ENCODE peak calls at places on chromosomes 12 and 14, in eight cellular contexts. One of them, this sample, is unnamed.

GRCh38 chr12:51874486-51874885 is 13.4 kb upstream of the ANKRD33 start:
- DNase-seq in GM04503: no peak
- DNase-seq in naive thymus-derived CD4-positive, alpha-beta T cell: no peak
- DNase-seq in activated T-cell treated with anti-CD3 and anti-CD28 coated beads, Interleukin-2, amount 50 U/mL, for 72 hours: no peak
- DNase-seq in transverse colon: no peak
- DNase-seq in amniotic stem cell: no peak
- DNase-seq in ACHN: no peak
- DNase-seq in neural crest cell: no peak
- DNase-seq in this sample: no peak

GRCh38 chr14:34997762-34998161 is 15.0 kb downstream of the SRP54 start:
- DNase-seq in GM04503: no peak
- DNase-seq in naive thymus-derived CD4-positive, alpha-beta T cell: no peak
- DNase-seq in neural crest cell: no peak
- DNase-seq in amniotic stem cell: no peak
- DNase-seq in activated T-cell treated with anti-CD3 and anti-CD28 coated beads, Interleukin-2, amount 50 U/mL, for 72 hours: no peak
- DNase-seq in ACHN: no peak
- DNase-seq in transverse colon: no peak
- DNase-seq in this sample: no peak

GRCh38 chr14:104876251-104876699 is 11.2 kb downstream of the CEP170B start:
- DNase-seq in GM04503: no peak
- DNase-seq in transverse colon: no peak
- DNase-seq in activated T-cell treated with anti-CD3 and anti-CD28 coated beads, Interleukin-2, amount 50 U/mL, for 72 hours: peak
- DNase-seq in naive thymus-derived CD4-positive, alpha-beta T cell: no peak
- DNase-seq in amniotic stem cell: no peak
- DNase-seq in ACHN: peak
- DNase-seq in neural crest cell: no peak
- DNase-seq in this sample: no peak

GRCh38 chr12:26340649-26341048 is 145.3 kb downstream of the SSPN start:
- DNase-seq in ACHN: no peak
- DNase-seq in activated T-cell treated with anti-CD3 and anti-CD28 coated beads, Interleukin-2, amount 50 U/mL, for 72 hours: no peak
- DNase-seq in naive thymus-derived CD4-positive, alpha-beta T cell: no peak
- DNase-seq in neural crest cell: no peak
- DNase-seq in GM04503: no peak
- DNase-seq in amniotic stem cell: no peak
- DNase-seq in transverse colon: peak
- DNase-seq in this sample: no peak

GRCh38 chr14:71011479-71011878 is 104.2 kb downstream of the PCNX1 start:
- DNase-seq in amniotic stem cell: no peak
- DNase-seq in transverse colon: no peak
- DNase-seq in ACHN: no peak
- DNase-seq in activated T-cell treated with anti-CD3 and anti-CD28 coated beads, Interleukin-2, amount 50 U/mL, for 72 hours: no peak
- DNase-seq in GM04503: no peak
- DNase-seq in neural crest cell: no peak
- DNase-seq in naive thymus-derived CD4-positive, alpha-beta T cell: no peak
- DNase-seq in this sample: no peak

GRCh38 chr14:92470215-92470614 is 43.4 kb upstream of the RIN3 start:
- DNase-seq in GM04503: peak
- DNase-seq in neural crest cell: no peak
- DNase-seq in ACHN: no peak
- DNase-seq in transverse colon: no peak
- DNase-seq in activated T-cell treated with anti-CD3 and anti-CD28 coated beads, Interleukin-2, amount 50 U/mL, for 72 hours: no peak
- DNase-seq in amniotic stem cell: peak
- DNase-seq in naive thymus-derived CD4-positive, alpha-beta T cell: no peak
- DNase-seq in this sample: no peak

GRCh38 chr14:37711499-37712475 is 116.4 kb downstream of the TTC6 start:
- DNase-seq in naive thymus-derived CD4-positive, alpha-beta T cell: no peak
- DNase-seq in transverse colon: no peak
- DNase-seq in neural crest cell: no peak
- DNase-seq in GM04503: no peak
- DNase-seq in ACHN: no peak
- DNase-seq in amniotic stem cell: no peak
- DNase-seq in activated T-cell treated with anti-CD3 and anti-CD28 coated beads, Interleukin-2, amount 50 U/mL, for 72 hours: no peak
- DNase-seq in this sample: no peak

GRCh38 chr14:104187931-104188726 is 49.7 kb downstream of the KIF26A start:
- DNase-seq in amniotic stem cell: no peak
- DNase-seq in activated T-cell treated with anti-CD3 and anti-CD28 coated beads, Interleukin-2, amount 50 U/mL, for 72 hours: no peak
- DNase-seq in transverse colon: peak
- DNase-seq in neural crest cell: no peak
- DNase-seq in GM04503: no peak
- DNase-seq in naive thymus-derived CD4-positive, alpha-beta T cell: no peak
- DNase-seq in ACHN: no peak
- DNase-seq in this sample: no peak

GRCh38 chr12:28222081-28222700 is 31.9 kb downstream of the CCDC91 start:
- DNase-seq in GM04503: no peak
- DNase-seq in neural crest cell: no peak
- DNase-seq in activated T-cell treated with anti-CD3 and anti-CD28 coated beads, Interleukin-2, amount 50 U/mL, for 72 hours: peak
- DNase-seq in naive thymus-derived CD4-positive, alpha-beta T cell: peak
- DNase-seq in ACHN: no peak
- DNase-seq in amniotic stem cell: no peak
- DNase-seq in transverse colon: no peak
- DNase-seq in this sample: no peak

GRCh38 chr14:43503508-43503907 is 1003.6 kb downstream of the FSCB start:
- DNase-seq in naive thymus-derived CD4-positive, alpha-beta T cell: no peak
- DNase-seq in neural crest cell: no peak
- DNase-seq in activated T-cell treated with anti-CD3 and anti-CD28 coated beads, Interleukin-2, amount 50 U/mL, for 72 hours: no peak
- DNase-seq in amniotic stem cell: no peak
- DNase-seq in transverse colon: no peak
- DNase-seq in GM04503: no peak
- DNase-seq in ACHN: peak
- DNase-seq in this sample: no peak

GRCh38 chr12:126936181-126936851 is 1330.7 kb upstream of the TMEM132C start:
- DNase-seq in activated T-cell treated with anti-CD3 and anti-CD28 coated beads, Interleukin-2, amount 50 U/mL, for 72 hours: no peak
- DNase-seq in amniotic stem cell: no peak
- DNase-seq in naive thymus-derived CD4-positive, alpha-beta T cell: no peak
- DNase-seq in GM04503: no peak
- DNase-seq in transverse colon: peak
- DNase-seq in neural crest cell: no peak
- DNase-seq in ACHN: peak
- DNase-seq in this sample: peak

GRCh38 chr12:80001562-80001961 is 66.7 kb upstream of the PPP1R12A start:
- DNase-seq in neural crest cell: no peak
- DNase-seq in GM04503: no peak
- DNase-seq in ACHN: no peak
- DNase-seq in naive thymus-derived CD4-positive, alpha-beta T cell: no peak
- DNase-seq in amniotic stem cell: no peak
- DNase-seq in transverse colon: no peak
- DNase-seq in activated T-cell treated with anti-CD3 and anti-CD28 coated beads, Interleukin-2, amount 50 U/mL, for 72 hours: no peak
- DNase-seq in this sample: no peak